ENCODE peak calls at places on chromosomes 16 and 17, in seven cellular contexts. One of them, this sample, is unnamed.

GRCh38 chr17:7825206-7825980 is 8.6 kb upstream of the KDM6B start:
- DNase-seq in non-pigmented ciliary epithelial cell: no peak
- DNase-seq in type B pancreatic cell: no peak
- DNase-seq in AG08396: no peak
- DNase-seq in stromal cell of bone marrow: no peak
- DNase-seq in stimulated activated CD4-positive, alpha-beta T cell treated with anti-CD3 and anti-CD28 coated beads, Interleukin-1b, Interleukin-23, amount 100 ng/mL, for 1 hour: no peak
- DNase-seq in epithelial cell of proximal tubule: no peak
- DNase-seq in this sample: no peak

GRCh38 chr16:30084816-30085159 is 6.9 kb downstream of the TBX6 start:
- DNase-seq in type B pancreatic cell: no peak
- DNase-seq in stromal cell of bone marrow: peak; percentile 50
- DNase-seq in stimulated activated CD4-positive, alpha-beta T cell treated with anti-CD3 and anti-CD28 coated beads, Interleukin-1b, Interleukin-23, amount 100 ng/mL, for 1 hour: no peak
- DNase-seq in AG08396: peak; percentile 8
- DNase-seq in epithelial cell of proximal tubule: no peak
- DNase-seq in non-pigmented ciliary epithelial cell: no peak
- DNase-seq in this sample: no peak

GRCh38 chr16:12062343-12063003 is 85.9 kb downstream of the SNX29 start:
- DNase-seq in epithelial cell of proximal tubule: peak; percentile 57
- DNase-seq in AG08396: peak; percentile 76
- DNase-seq in stromal cell of bone marrow: peak; percentile 97
- DNase-seq in type B pancreatic cell: no peak
- DNase-seq in stimulated activated CD4-positive, alpha-beta T cell treated with anti-CD3 and anti-CD28 coated beads, Interleukin-1b, Interleukin-23, amount 100 ng/mL, for 1 hour: no peak
- DNase-seq in non-pigmented ciliary epithelial cell: peak; percentile 67
- DNase-seq in this sample: peak; percentile 54

GRCh38 chr16:67833035-67833417 is 9.1 kb upstream of the THAP11 start:
- DNase-seq in type B pancreatic cell: no peak
- DNase-seq in non-pigmented ciliary epithelial cell: no peak
- DNase-seq in AG08396: peak; percentile 85
- DNase-seq in stromal cell of bone marrow: peak; percentile 53
- DNase-seq in epithelial cell of proximal tubule: no peak
- DNase-seq in stimulated activated CD4-positive, alpha-beta T cell treated with anti-CD3 and anti-CD28 coated beads, Interleukin-1b, Interleukin-23, amount 100 ng/mL, for 1 hour: no peak
- DNase-seq in this sample: no peak

GRCh38 chr16:67936124-67936875 is at the start of gene PSMB10:
- DNase-seq in epithelial cell of proximal tubule: no peak
- DNase-seq in AG08396: peak; percentile 79
- DNase-seq in stimulated activated CD4-positive, alpha-beta T cell treated with anti-CD3 and anti-CD28 coated beads, Interleukin-1b, Interleukin-23, amount 100 ng/mL, for 1 hour: no peak
- DNase-seq in stromal cell of bone marrow: no peak
- DNase-seq in non-pigmented ciliary epithelial cell: no peak
- DNase-seq in type B pancreatic cell: no peak
- DNase-seq in this sample: peak; percentile 41

GRCh38 chr16:72903176-72903575 is 144.8 kb downstream of the ZFHX3 start:
- DNase-seq in epithelial cell of proximal tubule: no peak
- DNase-seq in non-pigmented ciliary epithelial cell: no peak
- DNase-seq in stromal cell of bone marrow: no peak
- DNase-seq in type B pancreatic cell: no peak
- DNase-seq in stimulated activated CD4-positive, alpha-beta T cell treated with anti-CD3 and anti-CD28 coated beads, Interleukin-1b, Interleukin-23, amount 100 ng/mL, for 1 hour: no peak
- DNase-seq in AG08396: no peak
- DNase-seq in this sample: no peak

GRCh38 chr17:1069847-1070246 is 72.9 kb downstream of the TIMM22 start:
- DNase-seq in non-pigmented ciliary epithelial cell: no peak
- DNase-seq in stimulated activated CD4-positive, alpha-beta T cell treated with anti-CD3 and anti-CD28 coated beads, Interleukin-1b, Interleukin-23, amount 100 ng/mL, for 1 hour: no peak
- DNase-seq in type B pancreatic cell: no peak
- DNase-seq in stromal cell of bone marrow: no peak
- DNase-seq in epithelial cell of proximal tubule: no peak
- DNase-seq in AG08396: no peak
- DNase-seq in this sample: no peak

GRCh38 chr17:66192378-66192687 is 400 bp upstream of the CEP112 start:
- DNase-seq in non-pigmented ciliary epithelial cell: no peak
- DNase-seq in epithelial cell of proximal tubule: no peak
- DNase-seq in stimulated activated CD4-positive, alpha-beta T cell treated with anti-CD3 and anti-CD28 coated beads, Interleukin-1b, Interleukin-23, amount 100 ng/mL, for 1 hour: no peak
- DNase-seq in type B pancreatic cell: no peak
- DNase-seq in stromal cell of bone marrow: no peak
- DNase-seq in AG08396: no peak
- DNase-seq in this sample: no peak

GRCh38 chr16:23967018-23967417 is 131.2 kb downstream of the PRKCB start:
- DNase-seq in stimulated activated CD4-positive, alpha-beta T cell treated with anti-CD3 and anti-CD28 coated beads, Interleukin-1b, Interleukin-23, amount 100 ng/mL, for 1 hour: no peak
- DNase-seq in type B pancreatic cell: no peak
- DNase-seq in AG08396: no peak
- DNase-seq in non-pigmented ciliary epithelial cell: no peak
- DNase-seq in epithelial cell of proximal tubule: no peak
- DNase-seq in stromal cell of bone marrow: no peak
- DNase-seq in this sample: no peak

GRCh38 chr16:75385507-75386152 is 47.7 kb downstream of the CFDP1 start:
- DNase-seq in non-pigmented ciliary epithelial cell: no peak
- DNase-seq in AG08396: peak; percentile 31
- DNase-seq in epithelial cell of proximal tubule: peak; percentile 38
- DNase-seq in stimulated activated CD4-positive, alpha-beta T cell treated with anti-CD3 and anti-CD28 coated beads, Interleukin-1b, Interleukin-23, amount 100 ng/mL, for 1 hour: no peak
- DNase-seq in stromal cell of bone marrow: peak; percentile 69
- DNase-seq in type B pancreatic cell: no peak
- DNase-seq in this sample: no peak

GRCh38 chr17:43966276-43966675 is 12.5 kb upstream of the PYY start:
- DNase-seq in AG08396: no peak
- DNase-seq in stimulated activated CD4-positive, alpha-beta T cell treated with anti-CD3 and anti-CD28 coated beads, Interleukin-1b, Interleukin-23, amount 100 ng/mL, for 1 hour: no peak
- DNase-seq in stromal cell of bone marrow: no peak
- DNase-seq in non-pigmented ciliary epithelial cell: no peak
- DNase-seq in type B pancreatic cell: no peak
- DNase-seq in epithelial cell of proximal tubule: peak; percentile 36
- DNase-seq in this sample: no peak

GRCh38 chr16:19005561-19006445 is 22.1 kb downstream of the TMC7 start:
- DNase-seq in non-pigmented ciliary epithelial cell: no peak
- DNase-seq in stimulated activated CD4-positive, alpha-beta T cell treated with anti-CD3 and anti-CD28 coated beads, Interleukin-1b, Interleukin-23, amount 100 ng/mL, for 1 hour: no peak
- DNase-seq in AG08396: peak; percentile 37
- DNase-seq in stromal cell of bone marrow: peak; percentile 30
- DNase-seq in type B pancreatic cell: no peak
- DNase-seq in epithelial cell of proximal tubule: no peak
- DNase-seq in this sample: peak; percentile 39

GRCh38 chr16:62041401-62041800 is 5.2 kb upstream of the CDH8 start:
- DNase-seq in AG08396: no peak
- DNase-seq in epithelial cell of proximal tubule: no peak
- DNase-seq in type B pancreatic cell: no peak
- DNase-seq in non-pigmented ciliary epithelial cell: no peak
- DNase-seq in stimulated activated CD4-positive, alpha-beta T cell treated with anti-CD3 and anti-CD28 coated beads, Interleukin-1b, Interleukin-23, amount 100 ng/mL, for 1 hour: no peak
- DNase-seq in stromal cell of bone marrow: peak; percentile 10
- DNase-seq in this sample: no peak

GRCh38 chr16:85354623-85355514 is 242.6 kb upstream of the CIBAR2 start:
- DNase-seq in stromal cell of bone marrow: peak; percentile 33
- DNase-seq in epithelial cell of proximal tubule: no peak
- DNase-seq in AG08396: no peak
- DNase-seq in non-pigmented ciliary epithelial cell: peak; percentile 20
- DNase-seq in stimulated activated CD4-positive, alpha-beta T cell treated with anti-CD3 and anti-CD28 coated beads, Interleukin-1b, Interleukin-23, amount 100 ng/mL, for 1 hour: no peak
- DNase-seq in type B pancreatic cell: no peak
- DNase-seq in this sample: no peak

GRCh38 chr17:66431080-66431795 is 128.8 kb downstream of the PRKCA start:
- DNase-seq in type B pancreatic cell: no peak
- DNase-seq in stromal cell of bone marrow: no peak
- DNase-seq in epithelial cell of proximal tubule: no peak
- DNase-seq in stimulated activated CD4-positive, alpha-beta T cell treated with anti-CD3 and anti-CD28 coated beads, Interleukin-1b, Interleukin-23, amount 100 ng/mL, for 1 hour: no peak
- DNase-seq in AG08396: no peak
- DNase-seq in non-pigmented ciliary epithelial cell: no peak
- DNase-seq in this sample: no peak

GRCh38 chr16:30923554-30924085 is at the start of gene FBXL19:
- DNase-seq in epithelial cell of proximal tubule: no peak
- DNase-seq in stromal cell of bone marrow: no peak
- DNase-seq in non-pigmented ciliary epithelial cell: no peak
- DNase-seq in AG08396: peak; percentile 26
- DNase-seq in stimulated activated CD4-positive, alpha-beta T cell treated with anti-CD3 and anti-CD28 coated beads, Interleukin-1b, Interleukin-23, amount 100 ng/mL, for 1 hour: no peak
- DNase-seq in type B pancreatic cell: no peak
- DNase-seq in this sample: no peak

GRCh38 chr17:47179141-47179540 is 10.0 kb downstream of the CDC27 start:
- DNase-seq in stimulated activated CD4-positive, alpha-beta T cell treated with anti-CD3 and anti-CD28 coated beads, Interleukin-1b, Interleukin-23, amount 100 ng/mL, for 1 hour: no peak
- DNase-seq in type B pancreatic cell: no peak
- DNase-seq in AG08396: no peak
- DNase-seq in non-pigmented ciliary epithelial cell: no peak
- DNase-seq in epithelial cell of proximal tubule: no peak
- DNase-seq in stromal cell of bone marrow: no peak
- DNase-seq in this sample: no peak

GRCh38 chr17:45640141-45640850 is 143.8 kb upstream of the CRHR1 start:
- DNase-seq in epithelial cell of proximal tubule: peak; percentile 15
- DNase-seq in AG08396: peak; percentile 78
- DNase-seq in stromal cell of bone marrow: peak; percentile 45
- DNase-seq in non-pigmented ciliary epithelial cell: peak; percentile 43
- DNase-seq in stimulated activated CD4-positive, alpha-beta T cell treated with anti-CD3 and anti-CD28 coated beads, Interleukin-1b, Interleukin-23, amount 100 ng/mL, for 1 hour: peak; percentile 32
- DNase-seq in type B pancreatic cell: peak; percentile 83
- DNase-seq in this sample: peak; percentile 70

GRCh38 chr17:10286324-10286723 is 86.5 kb downstream of the MYH13 start:
- DNase-seq in epithelial cell of proximal tubule: no peak
- DNase-seq in stromal cell of bone marrow: no peak
- DNase-seq in type B pancreatic cell: no peak
- DNase-seq in non-pigmented ciliary epithelial cell: no peak
- DNase-seq in AG08396: no peak
- DNase-seq in stimulated activated CD4-positive, alpha-beta T cell treated with anti-CD3 and anti-CD28 coated beads, Interleukin-1b, Interleukin-23, amount 100 ng/mL, for 1 hour: no peak
- DNase-seq in this sample: no peak

GRCh38 chr16:1108299-1109252 is 12.5 kb upstream of the C1QTNF8 start:
- DNase-seq in epithelial cell of proximal tubule: no peak
- DNase-seq in stimulated activated CD4-positive, alpha-beta T cell treated with anti-CD3 and anti-CD28 coated beads, Interleukin-1b, Interleukin-23, amount 100 ng/mL, for 1 hour: no peak
- DNase-seq in type B pancreatic cell: no peak
- DNase-seq in non-pigmented ciliary epithelial cell: no peak
- DNase-seq in AG08396: peak; percentile 73
- DNase-seq in stromal cell of bone marrow: peak; percentile 9
- DNase-seq in this sample: peak; percentile 87

GRCh38 chr16:84913315-84913714 is 93.5 kb downstream of the CRISPLD2 start:
- DNase-seq in non-pigmented ciliary epithelial cell: no peak
- DNase-seq in stromal cell of bone marrow: no peak
- DNase-seq in stimulated activated CD4-positive, alpha-beta T cell treated with anti-CD3 and anti-CD28 coated beads, Interleukin-1b, Interleukin-23, amount 100 ng/mL, for 1 hour: no peak
- DNase-seq in type B pancreatic cell: no peak
- DNase-seq in AG08396: no peak
- DNase-seq in epithelial cell of proximal tubule: no peak
- DNase-seq in this sample: no peak

GRCh38 chr17:17661134-17661533 is 20.1 kb upstream of the RAI1 start:
- DNase-seq in stimulated activated CD4-positive, alpha-beta T cell treated with anti-CD3 and anti-CD28 coated beads, Interleukin-1b, Interleukin-23, amount 100 ng/mL, for 1 hour: no peak
- DNase-seq in stromal cell of bone marrow: no peak
- DNase-seq in epithelial cell of proximal tubule: no peak
- DNase-seq in non-pigmented ciliary epithelial cell: no peak
- DNase-seq in AG08396: no peak
- DNase-seq in type B pancreatic cell: no peak
- DNase-seq in this sample: no peak

GRCh38 chr17:45787044-45787443 is 2.9 kb downstream of the CRHR1 start:
- DNase-seq in epithelial cell of proximal tubule: no peak
- DNase-seq in stimulated activated CD4-positive, alpha-beta T cell treated with anti-CD3 and anti-CD28 coated beads, Interleukin-1b, Interleukin-23, amount 100 ng/mL, for 1 hour: no peak
- DNase-seq in type B pancreatic cell: no peak
- DNase-seq in AG08396: no peak
- DNase-seq in stromal cell of bone marrow: no peak
- DNase-seq in non-pigmented ciliary epithelial cell: no peak
- DNase-seq in this sample: no peak

GRCh38 chr17:48294989-48295892 is 134.8 kb downstream of the SKAP1 start:
- DNase-seq in AG08396: no peak
- DNase-seq in stromal cell of bone marrow: peak; percentile 2
- DNase-seq in epithelial cell of proximal tubule: no peak
- DNase-seq in type B pancreatic cell: no peak
- DNase-seq in stimulated activated CD4-positive, alpha-beta T cell treated with anti-CD3 and anti-CD28 coated beads, Interleukin-1b, Interleukin-23, amount 100 ng/mL, for 1 hour: no peak
- DNase-seq in non-pigmented ciliary epithelial cell: peak; percentile 6
- DNase-seq in this sample: no peak

GRCh38 chr16:84572096-84572495 is 45.8 kb downstream of the COTL1 start:
- DNase-seq in stromal cell of bone marrow: no peak
- DNase-seq in stimulated activated CD4-positive, alpha-beta T cell treated with anti-CD3 and anti-CD28 coated beads, Interleukin-1b, Interleukin-23, amount 100 ng/mL, for 1 hour: no peak
- DNase-seq in type B pancreatic cell: no peak
- DNase-seq in epithelial cell of proximal tubule: no peak
- DNase-seq in AG08396: no peak
- DNase-seq in non-pigmented ciliary epithelial cell: no peak
- DNase-seq in this sample: no peak

GRCh38 chr17:12402963-12403622 is 262.6 kb upstream of the MYOCD start:
- DNase-seq in AG08396: peak; percentile 69
- DNase-seq in non-pigmented ciliary epithelial cell: peak; percentile 41
- DNase-seq in stimulated activated CD4-positive, alpha-beta T cell treated with anti-CD3 and anti-CD28 coated beads, Interleukin-1b, Interleukin-23, amount 100 ng/mL, for 1 hour: no peak
- DNase-seq in type B pancreatic cell: no peak
- DNase-seq in epithelial cell of proximal tubule: no peak
- DNase-seq in stromal cell of bone marrow: peak; percentile 35
- DNase-seq in this sample: no peak

GRCh38 chr16:88353232-88353631 is 29.5 kb upstream of the ZNF469 start:
- DNase-seq in epithelial cell of proximal tubule: no peak
- DNase-seq in stimulated activated CD4-positive, alpha-beta T cell treated with anti-CD3 and anti-CD28 coated beads, Interleukin-1b, Interleukin-23, amount 100 ng/mL, for 1 hour: no peak
- DNase-seq in AG08396: no peak
- DNase-seq in stromal cell of bone marrow: no peak
- DNase-seq in non-pigmented ciliary epithelial cell: no peak
- DNase-seq in type B pancreatic cell: no peak
- DNase-seq in this sample: no peak

GRCh38 chr16:641326-642188 is at the start of gene MCRIP2:
- DNase-seq in epithelial cell of proximal tubule: no peak
- DNase-seq in stimulated activated CD4-positive, alpha-beta T cell treated with anti-CD3 and anti-CD28 coated beads, Interleukin-1b, Interleukin-23, amount 100 ng/mL, for 1 hour: peak; percentile 23
- DNase-seq in type B pancreatic cell: peak; percentile 89
- DNase-seq in stromal cell of bone marrow: peak; percentile 40
- DNase-seq in non-pigmented ciliary epithelial cell: no peak
- DNase-seq in AG08396: peak; percentile 94
- DNase-seq in this sample: peak; percentile 92

GRCh38 chr17:14298221-14298994 is 2.5 kb upstream of the HS3ST3B1 start:
- DNase-seq in stimulated activated CD4-positive, alpha-beta T cell treated with anti-CD3 and anti-CD28 coated beads, Interleukin-1b, Interleukin-23, amount 100 ng/mL, for 1 hour: no peak
- DNase-seq in epithelial cell of proximal tubule: no peak
- DNase-seq in AG08396: no peak
- DNase-seq in stromal cell of bone marrow: no peak
- DNase-seq in type B pancreatic cell: peak; percentile 62
- DNase-seq in non-pigmented ciliary epithelial cell: no peak
- DNase-seq in this sample: no peak

GRCh38 chr17:78258323-78259229 is 27.1 kb downstream of the TMEM235 start:
- DNase-seq in stimulated activated CD4-positive, alpha-beta T cell treated with anti-CD3 and anti-CD28 coated beads, Interleukin-1b, Interleukin-23, amount 100 ng/mL, for 1 hour: peak; percentile 23
- DNase-seq in stromal cell of bone marrow: no peak
- DNase-seq in type B pancreatic cell: peak; percentile 67
- DNase-seq in AG08396: no peak
- DNase-seq in non-pigmented ciliary epithelial cell: no peak
- DNase-seq in epithelial cell of proximal tubule: no peak
- DNase-seq in this sample: peak; percentile 63

GRCh38 chr17:79298801-79299200 is 224.2 kb downstream of the ENGASE start:
- DNase-seq in type B pancreatic cell: no peak
- DNase-seq in AG08396: no peak
- DNase-seq in epithelial cell of proximal tubule: no peak
- DNase-seq in stimulated activated CD4-positive, alpha-beta T cell treated with anti-CD3 and anti-CD28 coated beads, Interleukin-1b, Interleukin-23, amount 100 ng/mL, for 1 hour: no peak
- DNase-seq in stromal cell of bone marrow: no peak
- DNase-seq in non-pigmented ciliary epithelial cell: no peak
- DNase-seq in this sample: no peak